ENCODE peak calls at places on chromosomes 2 and 18, in seven cellular contexts. G is neural crest cell, E is HCT116, N is foreskin fibroblast, X is bronchial epithelial cell, R is A549, A is endodermal cell. K is an unnamed sample.

GRCh38 chr18:3498705-3499451 is 48.9 kb downstream of the TGIF1 start:
- DNase-seq in G (peak), E (no peak), N (peak), X (no peak), R (peak), A (peak), K (peak)

GRCh38 chr18:33987206-33987605 is 237.5 kb downstream of the NOL4 start:
- DNase-seq in G (no peak), E (no peak), N (no peak), X (no peak), R (no peak), A (no peak), K (no peak)

GRCh38 chr2:27441226-27441926 is 805 bp upstream of the KRTCAP3 start:
- DNase-seq in G (no peak), E (no peak), N (peak), X (no peak), R (no peak), A (no peak), K (no peak)

GRCh38 chr2:63571291-63571690 is 17.0 kb downstream of the WDPCP start:
- DNase-seq in G (no peak), E (no peak), N (no peak), X (no peak), R (no peak), A (no peak), K (no peak)

GRCh38 chr2:236670235-236670620 is 100.6 kb downstream of the ACKR3 start:
- DNase-seq in G (no peak), E (no peak), N (no peak), X (no peak), R (no peak), A (no peak), K (no peak)

GRCh38 chr2:215612770-215613169 is 176.9 kb upstream of the FN1 start:
- DNase-seq in G (no peak), E (no peak), N (peak), X (peak), R (no peak), A (no peak), K (no peak)

GRCh38 chr2:56014075-56014730 is 90.6 kb upstream of the EFEMP1 start:
- DNase-seq in G (no peak), E (no peak), N (no peak), X (no peak), R (no peak), A (peak), K (no peak)

GRCh38 chr18:61079714-61080113 is 253.5 kb upstream of the CDH20 start:
- DNase-seq in G (no peak), E (no peak), N (no peak), X (no peak), R (no peak), A (no peak), K (no peak)

GRCh38 chr2:134200024-134200423 is 53.8 kb upstream of the MGAT5 start:
- DNase-seq in G (no peak), E (no peak), N (no peak), X (no peak), R (no peak), A (no peak), K (no peak)

GRCh38 chr18:36352384-36352783 is 54.9 kb downstream of the FHOD3 start:
- DNase-seq in G (no peak), E (no peak), N (peak), X (peak), R (no peak), A (no peak), K (no peak)

GRCh38 chr2:85393836-85394235 is 16.3 kb downstream of the CAPG start:
- DNase-seq in G (no peak), E (no peak), N (peak), X (no peak), R (no peak), A (no peak), K (no peak)

GRCh38 chr2:190996338-190996946 is 17.5 kb downstream of the STAT1 start:
- DNase-seq in G (no peak), E (no peak), N (peak), X (peak), R (peak), A (peak), K (peak)

GRCh38 chr2:207205173-207205957 is 39.6 kb upstream of the KLF7 start:
- DNase-seq in G (no peak), E (no peak), N (no peak), X (no peak), R (no peak), A (no peak), K (no peak)

GRCh38 chr18:28124239-28125029 is 52.5 kb downstream of the CDH2 start:
- DNase-seq in G (no peak), E (no peak), N (peak), X (no peak), R (no peak), A (no peak), K (no peak)

GRCh38 chr18:63511285-63511684 is 30.9 kb upstream of the SERPINB12 start:
- DNase-seq in G (peak), E (peak), N (peak), X (peak), R (peak), A (peak), K (peak)

GRCh38 chr2:240511351-240512108 is 46.3 kb downstream of the ANKMY1 start:
- DNase-seq in G (no peak), E (no peak), N (no peak), X (no peak), R (no peak), A (peak), K (no peak)

GRCh38 chr18:45850021-45850420 is 24.5 kb downstream of the SIGLEC15 start:
- DNase-seq in G (no peak), E (no peak), N (no peak), X (no peak), R (peak), A (peak), K (peak)

GRCh38 chr2:159290289-159290907 is 3.9 kb upstream of the WDSUB1 start:
- DNase-seq in G (no peak), E (peak), N (peak), X (peak), R (peak), A (no peak), K (no peak)

GRCh38 chr18:48473816-48474215 is 64.6 kb upstream of the ZBTB7C start:
- DNase-seq in G (no peak), E (no peak), N (no peak), X (no peak), R (no peak), A (no peak), K (no peak)

GRCh38 chr2:159612255-159612901 is 4.0 kb downstream of the BAZ2B start:
- DNase-seq in G (no peak), E (no peak), N (no peak), X (peak), R (no peak), A (no peak), K (no peak)

GRCh38 chr2:188577231-188577630 is 285.6 kb downstream of the GULP1 start:
- DNase-seq in G (no peak), E (no peak), N (no peak), X (no peak), R (no peak), A (no peak), K (no peak)

GRCh38 chr18:53799134-53799533 is 425.3 kb downstream of the MBD2 start:
- DNase-seq in G (no peak), E (no peak), N (peak), X (peak), R (no peak), A (no peak), K (no peak)

GRCh38 chr2:145845923-145846322 is 1326.0 kb upstream of the ZEB2 start:
- DNase-seq in G (no peak), E (no peak), N (no peak), X (no peak), R (no peak), A (no peak), K (no peak)

GRCh38 chr2:45909677-45910191 is 258.3 kb downstream of the PRKCE start:
- DNase-seq in G (no peak), E (peak), N (no peak), X (peak), R (no peak), A (no peak), K (peak)

GRCh38 chr2:223528036-223528435 is 74.1 kb downstream of the SCG2 start:
- DNase-seq in G (no peak), E (no peak), N (peak), X (no peak), R (no peak), A (no peak), K (no peak)

GRCh38 chr2:222842517-222843174 is 18.2 kb upstream of the ACSL3 start:
- DNase-seq in G (no peak), E (no peak), N (peak), X (peak), R (peak), A (no peak), K (no peak)

GRCh38 chr2:107414376-107414775 is 412.3 kb upstream of the RGPD4 start:
- DNase-seq in G (no peak), E (no peak), N (no peak), X (no peak), R (no peak), A (no peak), K (no peak)

GRCh38 chr2:39380525-39381150 is 56.4 kb downstream of the MAP4K3 start:
- DNase-seq in G (no peak), E (no peak), N (peak), X (peak), R (no peak), A (no peak), K (no peak)

GRCh38 chr2:45898819-45899218 is 247.3 kb downstream of the PRKCE start:
- DNase-seq in G (no peak), E (no peak), N (no peak), X (no peak), R (no peak), A (no peak), K (no peak)

GRCh38 chr2:42092084-42092996 is 44.5 kb downstream of the PKDCC start:
- DNase-seq in G (no peak), E (no peak), N (peak), X (peak), R (no peak), A (no peak), K (no peak)

GRCh38 chr18:13191779-13192178 is 26.8 kb upstream of the LDLRAD4 start:
- DNase-seq in G (no peak), E (no peak), N (no peak), X (no peak), R (no peak), A (peak), K (no peak)

GRCh38 chr18:10687161-10687925 is 161.5 kb downstream of the NAPG start:
- DNase-seq in G (no peak), E (no peak), N (no peak), X (peak), R (no peak), A (no peak), K (no peak)

GRCh38 chr2:53859354-53860159 is at the start of gene GPR75:
- DNase-seq in G (no peak), E (no peak), N (peak), X (peak), R (no peak), A (peak), K (no peak)

GRCh38 chr2:109222825-109223471 is 93.9 kb downstream of the SH3RF3 start:
- DNase-seq in G (no peak), E (no peak), N (no peak), X (no peak), R (no peak), A (peak), K (no peak)

GRCh38 chr2:8049851-8050571 is 631.8 kb upstream of the ID2 start:
- DNase-seq in G (no peak), E (no peak), N (no peak), X (peak), R (no peak), A (no peak), K (no peak)

GRCh38 chr2:20419007-20419576 is 27.8 kb upstream of the RHOB start:
- DNase-seq in G (no peak), E (no peak), N (peak), X (peak), R (no peak), A (no peak), K (no peak)

K was measured in T47D.